ENCODE peak calls at places on chromosome 5, in five cellular contexts. F, D, U, N and G are unnamed samples.

GRCh38 chr5:123035950-123036390 is 555 bp downstream of the PPIC start:
- DNase-seq in F (peak; percentile 81), U (peak; percentile 38), D (no peak), N (peak; percentile 17), G (peak; percentile 22)

GRCh38 chr5:80625230-80625629 is 29.2 kb upstream of the MSH3 start:
- DNase-seq in F (no peak), D (no peak), U (no peak), N (no peak), G (no peak)

GRCh38 chr5:157750320-157750719 is 6.8 kb downstream of the LSM11 start:
- DNase-seq in F (no peak), D (no peak), N (no peak), U (no peak), G (no peak)

GRCh38 chr5:77590347-77590746 is 48.2 kb downstream of the OTP start:
- DNase-seq in N (no peak), U (no peak), F (no peak), D (no peak), G (no peak)

GRCh38 chr5:21806943-21807342 is 1046.2 kb downstream of the CDH12 start:
- DNase-seq in U (no peak), N (no peak), D (no peak), F (no peak), G (no peak)

GRCh38 chr5:1860021-1860610 is 22.6 kb downstream of the IRX4 start:
- DNase-seq in D (no peak), U (no peak), N (no peak), F (peak; percentile 30), G (no peak)

GRCh38 chr5:142981886-142982820 is 212.0 kb downstream of the ARHGAP26 start:
- DNase-seq in U (peak; percentile 19), D (no peak), F (peak; percentile 94), N (no peak), G (peak; percentile 92)

GRCh38 chr5:103393131-103393754 is 134.7 kb downstream of the MACIR start:
- DNase-seq in F (peak; percentile 37), N (peak; percentile 28), U (no peak), D (no peak), G (no peak)

GRCh38 chr5:128121679-128122078 is 38.1 kb downstream of the SLC12A2 start:
- DNase-seq in N (no peak), D (no peak), U (no peak), F (no peak), G (no peak)

GRCh38 chr5:129459485-129460120 is 495 bp upstream of the ADAMTS19 start:
- DNase-seq in N (no peak), D (no peak), U (peak; percentile 34), F (peak; percentile 62), G (no peak)

GRCh38 chr5:138895918-138896317 is 20.8 kb upstream of the LRRTM2 start:
- DNase-seq in U (no peak), D (no peak), F (no peak), N (no peak), G (no peak)

GRCh38 chr5:107867266-107867665 is 196.5 kb upstream of the EFNA5 start:
- DNase-seq in U (no peak), D (no peak), N (no peak), F (no peak), G (no peak)

GRCh38 chr5:86232246-86232645 is 385.5 kb upstream of the COX7C start:
- DNase-seq in F (no peak), U (no peak), D (no peak), N (no peak), G (no peak)

GRCh38 chr5:56152437-56152836 is 80.7 kb downstream of the ANKRD55 start:
- DNase-seq in N (no peak), U (no peak), D (no peak), F (no peak), G (peak; percentile 33)

GRCh38 chr5:124064956-124065355 is 553.0 kb downstream of the CSNK1G3 start:
- DNase-seq in N (no peak), F (no peak), D (no peak), U (no peak), G (no peak)

GRCh38 chr5:93578813-93579560 is 2.0 kb downstream of the NR2F1-AS1 start:
- DNase-seq in D (no peak), F (peak; percentile 88), U (peak; percentile 56), N (no peak), G (no peak)

GRCh38 chr5:115847290-115847689 is 5.6 kb downstream of the AP3S1 start:
- DNase-seq in F (no peak), U (no peak), D (no peak), N (no peak), G (no peak)

GRCh38 chr5:133369161-133369783 is 243.1 kb downstream of the FSTL4 start:
- DNase-seq in N (no peak), F (no peak), D (no peak), U (no peak), G (no peak)

GRCh38 chr5:146633273-146633672 is 117.3 kb upstream of the GPR151 start:
- DNase-seq in U (peak; percentile 18), F (no peak), D (peak; percentile 66), N (no peak), G (no peak)

GRCh38 chr5:158614951-158615350 is 484.8 kb downstream of the EBF1 start:
- DNase-seq in N (no peak), D (no peak), F (no peak), U (no peak), G (no peak)

GRCh38 chr5:84292000-84292642 is 92.6 kb downstream of the EDIL3 start:
- DNase-seq in N (no peak), F (no peak), D (no peak), U (no peak), G (no peak)

GRCh38 chr5:124492444-124493224 is 253.8 kb downstream of the ZNF608 start:
- DNase-seq in U (no peak), D (no peak), N (no peak), F (no peak), G (no peak)

GRCh38 chr5:156095709-156096241 is 231.2 kb upstream of the SGCD start:
- DNase-seq in D (no peak), U (no peak), N (no peak), F (no peak), G (no peak)

GRCh38 chr5:139845846-139846681 is 50.5 kb downstream of the PSD2 start:
- DNase-seq in F (peak; percentile 63), D (no peak), U (no peak), N (no peak), G (no peak)

GRCh38 chr5:173326501-173326960 is 1.7 kb downstream of the STC2 start:
- DNase-seq in D (no peak), N (no peak), F (no peak), U (no peak), G (no peak)

GRCh38 chr5:159052282-159053011 is 47.3 kb downstream of the EBF1 start:
- DNase-seq in N (no peak), D (no peak), F (no peak), U (no peak), G (no peak)

GRCh38 chr5:178625679-178626483 is 969 bp downstream of the CLK4 start:
- DNase-seq in N (peak; percentile 29), F (no peak), D (no peak), U (peak; percentile 37), G (no peak)

GRCh38 chr5:143913008-143913752 is 101.2 kb downstream of the HMHB1 start:
- DNase-seq in U (no peak), N (no peak), D (no peak), F (no peak), G (peak; percentile 4)

GRCh38 chr5:170353011-170353890 is 35.9 kb downstream of the KCNMB1 start:
- DNase-seq in U (no peak), F (no peak), D (no peak), N (no peak), G (no peak)

GRCh38 chr5:80213467-80213866 is 42.4 kb downstream of the SERINC5 start:
- DNase-seq in F (no peak), N (no peak), D (no peak), U (no peak), G (no peak)

GRCh38 chr5:109689740-109690455 is at the start of gene MAN2A1:
- DNase-seq in F (peak; percentile 92), D (no peak), N (peak; percentile 77), U (peak; percentile 34), G (peak; percentile 44)